ENCODE peak calls at places on chromosome 11, in five cellular contexts. D is CD8-positive, alpha-beta T cell; T is K562; B is RWPE1; W is WTC11. A is an unnamed sample.

GRCh38 chr11:69918938-69919650 is 99.9 kb upstream of the FGF3 start:
- DNase-seq in D (peak; percentile 78), T (peak; percentile 84), B (peak; percentile 64), W (peak; percentile 93), A (peak; percentile 81)

GRCh38 chr11:33723238-33723881 is 12.9 kb downstream of the CD59 start:
- DNase-seq in D (no peak), T (peak; percentile 64), B (peak; percentile 68), W (no peak), A (no peak)

GRCh38 chr11:115916596-115916995 is 412.4 kb upstream of the CADM1 start:
- DNase-seq in D (no peak), T (no peak), B (no peak), W (no peak), A (no peak)

GRCh38 chr11:124920870-124921609 is 2.0 kb downstream of the HEPN1 start:
- DNase-seq in D (peak; percentile 91), T (no peak), B (peak; percentile 43), W (peak; percentile 78), A (peak; percentile 73)

GRCh38 chr11:123158609-123159008 is 36.4 kb downstream of the CLMP start:
- DNase-seq in D (no peak), T (no peak), B (peak; percentile 25), W (no peak), A (no peak)

GRCh38 chr11:102223859-102224258 is 93.4 kb upstream of the BIRC3 start:
- DNase-seq in D (no peak), T (no peak), B (peak; percentile 84), W (no peak), A (no peak)

GRCh38 chr11:1829039-1829820 is 5.6 kb upstream of the SYT8 start:
- DNase-seq in D (no peak), T (no peak), B (peak; percentile 83), W (no peak), A (peak; percentile 63)

GRCh38 chr11:10392680-10393079 is 62.4 kb upstream of the AMPD3 start:
- DNase-seq in D (no peak), T (no peak), B (no peak), W (no peak), A (no peak)

GRCh38 chr11:17208257-17208999 is 642 bp upstream of the PIK3C2A start:
- DNase-seq in D (no peak), T (no peak), B (peak; percentile 89), W (peak; percentile 63), A (peak; percentile 64)